ENCODE peak calls at places on chromosome 11, in eight cellular contexts. One of them, this sample, is unnamed.

GRCh38 chr11:126140932-126141291 is 70.5 kb downstream of the RPUSD4 start:
- DNase-seq in epithelial cell of proximal tubule: no peak
- DNase-seq in ELR: no peak
- DNase-seq in NCI-H345: peak
- DNase-seq in lower leg skin: peak
- DNase-seq in globus pallidus: peak
- DNase-seq in activated CD4-positive, CD25-positive, alpha-beta regulatory T cell treated with anti-CD3 and anti-CD28 coated beads, Interleukin-2, amount 50 U/mL, for 72 hours: no peak
- DNase-seq in activated CD4-positive, alpha-beta T cell treated with anti-CD3 and anti-CD28 coated beads for 36 hours: no peak
- DNase-seq in this sample: no peak

GRCh38 chr11:124977006-124977405 is 23.0 kb downstream of the CCDC15 start:
- DNase-seq in epithelial cell of proximal tubule: no peak
- DNase-seq in ELR: no peak
- DNase-seq in NCI-H345: peak
- DNase-seq in lower leg skin: no peak
- DNase-seq in globus pallidus: no peak
- DNase-seq in activated CD4-positive, CD25-positive, alpha-beta regulatory T cell treated with anti-CD3 and anti-CD28 coated beads, Interleukin-2, amount 50 U/mL, for 72 hours: no peak
- DNase-seq in activated CD4-positive, alpha-beta T cell treated with anti-CD3 and anti-CD28 coated beads for 36 hours: no peak
- DNase-seq in this sample: no peak

GRCh38 chr11:59822989-59823566 is 12.5 kb upstream of the MRPL16 start:
- DNase-seq in epithelial cell of proximal tubule: no peak
- DNase-seq in ELR: peak
- DNase-seq in NCI-H345: peak
- DNase-seq in lower leg skin: no peak
- DNase-seq in globus pallidus: peak
- DNase-seq in activated CD4-positive, CD25-positive, alpha-beta regulatory T cell treated with anti-CD3 and anti-CD28 coated beads, Interleukin-2, amount 50 U/mL, for 72 hours: no peak
- DNase-seq in activated CD4-positive, alpha-beta T cell treated with anti-CD3 and anti-CD28 coated beads for 36 hours: peak
- DNase-seq in this sample: no peak

GRCh38 chr11:62539238-62539925 is 7.2 kb downstream of the AHNAK start:
- DNase-seq in epithelial cell of proximal tubule: no peak
- DNase-seq in ELR: peak
- DNase-seq in NCI-H345: peak
- DNase-seq in lower leg skin: no peak
- DNase-seq in globus pallidus: no peak
- DNase-seq in activated CD4-positive, CD25-positive, alpha-beta regulatory T cell treated with anti-CD3 and anti-CD28 coated beads, Interleukin-2, amount 50 U/mL, for 72 hours: no peak
- DNase-seq in activated CD4-positive, alpha-beta T cell treated with anti-CD3 and anti-CD28 coated beads for 36 hours: peak
- DNase-seq in this sample: no peak

GRCh38 chr11:94151311-94151710 is 22.7 kb downstream of the PANX1 start:
- DNase-seq in epithelial cell of proximal tubule: no peak
- DNase-seq in ELR: no peak
- DNase-seq in NCI-H345: no peak
- DNase-seq in lower leg skin: no peak
- DNase-seq in globus pallidus: no peak
- DNase-seq in activated CD4-positive, CD25-positive, alpha-beta regulatory T cell treated with anti-CD3 and anti-CD28 coated beads, Interleukin-2, amount 50 U/mL, for 72 hours: no peak
- DNase-seq in activated CD4-positive, alpha-beta T cell treated with anti-CD3 and anti-CD28 coated beads for 36 hours: no peak
- DNase-seq in this sample: no peak

GRCh38 chr11:127600674-127601073 is 600.1 kb upstream of the KIRREL3 start:
- DNase-seq in epithelial cell of proximal tubule: no peak
- DNase-seq in ELR: no peak
- DNase-seq in NCI-H345: no peak
- DNase-seq in lower leg skin: no peak
- DNase-seq in globus pallidus: no peak
- DNase-seq in activated CD4-positive, CD25-positive, alpha-beta regulatory T cell treated with anti-CD3 and anti-CD28 coated beads, Interleukin-2, amount 50 U/mL, for 72 hours: no peak
- DNase-seq in activated CD4-positive, alpha-beta T cell treated with anti-CD3 and anti-CD28 coated beads for 36 hours: no peak
- DNase-seq in this sample: no peak

GRCh38 chr11:55457641-55458040 is 89.9 kb downstream of the OR4A15 start:
- DNase-seq in epithelial cell of proximal tubule: no peak
- DNase-seq in ELR: no peak
- DNase-seq in NCI-H345: no peak
- DNase-seq in lower leg skin: no peak
- DNase-seq in globus pallidus: no peak
- DNase-seq in activated CD4-positive, CD25-positive, alpha-beta regulatory T cell treated with anti-CD3 and anti-CD28 coated beads, Interleukin-2, amount 50 U/mL, for 72 hours: no peak
- DNase-seq in activated CD4-positive, alpha-beta T cell treated with anti-CD3 and anti-CD28 coated beads for 36 hours: no peak
- DNase-seq in this sample: no peak

GRCh38 chr11:58195939-58196338 is 7.1 kb downstream of the OR9Q2 start:
- DNase-seq in epithelial cell of proximal tubule: no peak
- DNase-seq in ELR: no peak
- DNase-seq in NCI-H345: no peak
- DNase-seq in lower leg skin: no peak
- DNase-seq in globus pallidus: no peak
- DNase-seq in activated CD4-positive, CD25-positive, alpha-beta regulatory T cell treated with anti-CD3 and anti-CD28 coated beads, Interleukin-2, amount 50 U/mL, for 72 hours: no peak
- DNase-seq in activated CD4-positive, alpha-beta T cell treated with anti-CD3 and anti-CD28 coated beads for 36 hours: no peak
- DNase-seq in this sample: no peak

GRCh38 chr11:47394050-47394321 is 14.4 kb upstream of the SLC39A13 start:
- DNase-seq in epithelial cell of proximal tubule: no peak
- DNase-seq in ELR: no peak
- DNase-seq in NCI-H345: no peak
- DNase-seq in lower leg skin: no peak
- DNase-seq in globus pallidus: no peak
- DNase-seq in activated CD4-positive, CD25-positive, alpha-beta regulatory T cell treated with anti-CD3 and anti-CD28 coated beads, Interleukin-2, amount 50 U/mL, for 72 hours: no peak
- DNase-seq in activated CD4-positive, alpha-beta T cell treated with anti-CD3 and anti-CD28 coated beads for 36 hours: no peak
- DNase-seq in this sample: no peak

This sample was measured in progenitor cell of endocrine pancreas.